ENCODE peak calls at places on chromosomes 16 and 17, in four cellular contexts. P, H, A and X are unnamed samples.

GRCh38 chr16:27795992-27796614 is 246.2 kb downstream of the KATNIP start:
- DNase-seq in P (no peak), A (peak; percentile 79), H (peak; percentile 34), X (no peak)

GRCh38 chr17:50689956-50690886 is 17.5 kb downstream of the ANKRD40 start:
- DNase-seq in H (no peak), P (no peak), A (peak; percentile 75), X (no peak)

GRCh38 chr17:43648916-43649315 is 12.8 kb downstream of the MEOX1 start:
- DNase-seq in P (no peak), A (no peak), H (no peak), X (no peak)

GRCh38 chr16:83308414-83308813 is 499.4 kb upstream of the HSBP1 start:
- DNase-seq in P (no peak), H (no peak), A (no peak), X (no peak)

GRCh38 chr17:48632579-48633265 is 6.6 kb upstream of the HOXB9 start:
- DNase-seq in A (no peak), P (no peak), H (peak; percentile 30), X (no peak)

GRCh38 chr16:72424776-72425175 is 252.8 kb upstream of the PMFBP1 start:
- DNase-seq in P (no peak), A (no peak), H (no peak), X (no peak)

GRCh38 chr17:41645371-41646063 is 21.1 kb upstream of the KRT17 start:
- DNase-seq in P (no peak), A (no peak), H (no peak), X (no peak)

GRCh38 chr17:40487371-40488020 is 13.9 kb downstream of the TNS4 start:
- DNase-seq in P (no peak), A (no peak), H (no peak), X (no peak)

GRCh38 chr16:67663877-67664222 is 2.7 kb downstream of the ENKD1 start:
- DNase-seq in P (no peak), A (no peak), H (no peak), X (no peak)

GRCh38 chr17:75271233-75271954 is 363 bp upstream of the MIF4GD start:
- DNase-seq in H (peak; percentile 77), P (no peak), A (peak; percentile 99), X (no peak)

GRCh38 chr17:76585048-76585648 is 512 bp downstream of the ST6GALNAC2 start:
- DNase-seq in P (no peak), H (peak; percentile 42), A (peak; percentile 84), X (no peak)

GRCh38 chr17:71110326-71110725 is 941.0 kb downstream of the KCNJ2 start:
- DNase-seq in H (no peak), P (no peak), A (no peak), X (peak; percentile 48)

GRCh38 chr16:4846503-4846900 is 586 bp downstream of the GLYR1 start:
- DNase-seq in P (peak; percentile 23), A (no peak), H (peak; percentile 79), X (no peak)

GRCh38 chr16:83577201-83577600 is 230.6 kb upstream of the HSBP1 start:
- DNase-seq in P (no peak), A (no peak), H (no peak), X (no peak)

GRCh38 chr16:49598386-49599170 is 225.0 kb downstream of the C16orf78 start:
- DNase-seq in A (peak; percentile 12), H (no peak), P (no peak), X (no peak)

GRCh38 chr16:48949636-48950035 is 332.0 kb downstream of the CBLN1 start:
- DNase-seq in A (no peak), P (no peak), H (no peak), X (no peak)

GRCh38 chr16:28189237-28189636 is 22.5 kb downstream of the XPO6 start:
- DNase-seq in P (no peak), A (no peak), H (peak; percentile 24), X (no peak)

GRCh38 chr16:4290236-4290830 is 17.5 kb upstream of the TFAP4 start:
- DNase-seq in H (no peak), P (no peak), A (peak; percentile 41), X (no peak)

GRCh38 chr16:54879681-54880080 is 51.0 kb upstream of the IRX5 start:
- DNase-seq in A (no peak), P (no peak), H (no peak), X (no peak)

GRCh38 chr16:80637621-80638020 is 96.8 kb downstream of the DYNLRB2 start:
- DNase-seq in H (no peak), P (no peak), A (no peak), X (no peak)

GRCh38 chr17:7897090-7897489 is 8.5 kb downstream of the CHD3 start:
- DNase-seq in H (no peak), A (no peak), P (no peak), X (no peak)

GRCh38 chr17:51013322-51013721 is 107.3 kb downstream of the SPAG9 start:
- DNase-seq in H (no peak), P (no peak), A (no peak), X (no peak)

GRCh38 chr16:515963-516226 is 11.6 kb upstream of the CAPN15 start:
- DNase-seq in P (no peak), H (no peak), A (no peak), X (no peak)

GRCh38 chr16:54194008-54194731 is 92.4 kb downstream of the IRX3 start:
- DNase-seq in P (no peak), A (peak; percentile 76), H (peak; percentile 44), X (no peak)

GRCh38 chr17:80890551-80890930 is 101.1 kb upstream of the CHMP6 start:
- DNase-seq in A (no peak), P (no peak), H (no peak), X (no peak)

GRCh38 chr17:69812240-69812837 is 262.7 kb upstream of the KCNJ16 start:
- DNase-seq in H (no peak), A (no peak), P (no peak), X (peak; percentile 14)

GRCh38 chr17:10295728-10296343 is 77.0 kb downstream of the MYH13 start:
- DNase-seq in H (peak; percentile 64), P (no peak), A (peak; percentile 81), X (no peak)

GRCh38 chr17:37710344-37710886 is 34.4 kb downstream of the HNF1B start:
- DNase-seq in H (peak; percentile 96), A (peak; percentile 77), P (no peak), X (no peak)

GRCh38 chr17:29760279-29760721 is 137.6 kb upstream of the CORO6 start:
- DNase-seq in H (no peak), P (no peak), A (peak; percentile 29), X (no peak)

GRCh38 chr16:84228321-84228838 is 11.4 kb downstream of the KCNG4 start:
- DNase-seq in P (peak; percentile 57), A (peak; percentile 92), H (peak; percentile 23), X (peak; percentile 82)

GRCh38 chr17:72183194-72183685 is 62.4 kb downstream of the SOX9 start:
- DNase-seq in H (no peak), A (no peak), P (no peak), X (no peak)

GRCh38 chr17:27069842-27070508 is 223.9 kb upstream of the WSB1 start:
- DNase-seq in A (no peak), H (no peak), P (no peak), X (no peak)

GRCh38 chr16:79970551-79971236 is 370.2 kb upstream of the MAF start:
- DNase-seq in P (no peak), H (peak; percentile 20), A (no peak), X (no peak)

GRCh38 chr17:64507418-64507766 is 615 bp downstream of the CEP95 start:
- DNase-seq in P (peak; percentile 43), H (peak; percentile 44), A (peak; percentile 51), X (no peak)

GRCh38 chr16:31411024-31411845 is 16.9 kb downstream of the COX6A2 start:
- DNase-seq in A (no peak), P (no peak), H (no peak), X (no peak)

GRCh38 chr17:40614431-40615294 is 33.0 kb downstream of the SMARCE1 start:
- DNase-seq in P (no peak), A (no peak), H (no peak), X (no peak)

GRCh38 chr17:9763643-9764042 is 27.7 kb downstream of the DHRS7C start:
- DNase-seq in A (no peak), H (no peak), P (no peak), X (no peak)

GRCh38 chr16:19888834-19889233 is 4.2 kb upstream of the GPRC5B start:
- DNase-seq in A (no peak), H (no peak), P (no peak), X (no peak)

GRCh38 chr17:58415371-58416055 is 1.8 kb downstream of the RNF43 start:
- DNase-seq in H (peak; percentile 49), A (peak; percentile 13), P (no peak), X (no peak)
- H3K4me3 ChIP-seq in H (peak overlapping the region; percentile 36), A (no peak overlapping the region), P (no peak overlapping the region), X (no peak overlapping the region)

GRCh38 chr17:1591474-1592090 is 29.0 kb upstream of the PITPNA start:
- DNase-seq in A (peak; percentile 66), P (no peak), H (no peak), X (no peak)

GRCh38 chr17:1590031-1590746 is 27.6 kb upstream of the PITPNA start:
- DNase-seq in H (peak; percentile 85), P (peak; percentile 45), A (peak; percentile 65), X (no peak)

GRCh38 chr17:1588781-1589585 is 26.4 kb upstream of the PITPNA start:
- DNase-seq in H (no peak), P (no peak), A (peak; percentile 68), X (no peak)

GRCh38 chr17:1592751-1593629 is 30.4 kb upstream of the PITPNA start:
- DNase-seq in H (peak; percentile 90), A (peak; percentile 62), P (no peak), X (no peak)

DNA sequence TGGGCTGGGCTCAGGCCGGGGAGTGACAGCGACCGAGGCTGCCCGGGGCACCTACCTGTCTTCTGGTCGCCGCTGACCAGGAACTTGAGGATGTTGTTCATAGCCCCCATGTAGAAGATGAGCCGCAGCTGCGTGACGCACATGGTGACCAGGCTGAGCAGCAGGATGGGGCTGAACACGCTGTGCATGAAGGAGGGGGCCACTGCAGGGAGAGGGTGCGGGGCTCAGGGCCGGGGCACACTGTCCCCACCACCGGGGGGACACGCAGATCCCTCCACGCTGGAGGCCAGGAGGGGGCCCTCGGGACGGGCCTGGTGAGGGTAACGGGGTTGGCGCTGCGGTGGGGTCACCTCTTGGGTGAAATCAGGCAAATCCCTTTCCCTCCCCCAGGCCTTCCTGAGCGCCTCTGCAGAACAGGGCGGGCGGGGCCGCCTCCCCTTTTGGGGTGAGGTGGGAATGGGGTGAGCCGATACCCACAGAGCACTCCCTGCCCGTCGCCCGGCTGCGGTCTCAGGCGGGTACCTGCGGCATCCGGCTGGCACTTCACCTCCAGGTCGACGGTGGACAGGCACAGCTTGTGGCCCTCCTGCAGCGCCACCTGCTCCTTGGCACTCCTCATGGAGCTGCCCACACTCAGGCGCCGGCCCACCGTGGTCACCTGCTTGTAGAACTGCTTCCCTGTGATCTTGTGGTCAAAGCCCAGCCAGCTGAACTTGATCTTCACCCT is 28.3 kb upstream of the PITPNA start:
- DNase-seq in P (no peak), A (peak; percentile 71), H (no peak), X (no peak)
- H3K4me3 ChIP-seq in P (no peak overlapping the region), A (no peak overlapping the region), H (no peak overlapping the region), X (no peak overlapping the region)

DNA sequence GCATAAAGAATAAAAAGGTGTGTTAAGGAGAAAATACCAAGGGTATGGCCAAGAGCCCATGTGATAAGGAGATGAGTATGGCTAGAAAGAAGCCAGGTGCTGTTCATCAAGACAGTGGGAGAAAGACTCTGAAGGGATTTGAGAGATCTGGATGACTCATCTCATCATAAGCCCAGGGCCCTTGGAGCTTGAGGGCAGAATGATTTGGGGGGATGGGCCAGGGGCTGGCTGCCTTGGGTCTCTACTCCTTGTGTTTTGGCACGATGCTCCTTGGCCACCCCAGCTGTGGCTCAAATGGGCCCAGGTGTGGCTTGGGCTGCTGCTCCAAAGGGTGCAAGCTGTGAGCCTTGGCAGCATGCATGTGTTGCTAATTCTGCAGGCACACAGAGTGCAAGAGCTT is 14.5 kb upstream of the TNFRSF13B start:
- DNase-seq in H (no peak), A (peak; percentile 39), P (no peak), X (no peak)
- H3K4me3 ChIP-seq in H (no peak overlapping the region), A (no peak overlapping the region), P (no peak overlapping the region), X (no peak overlapping the region)

GRCh38 chr16:57416084-57416483 is 11.5 kb downstream of the CCL17 start:
- DNase-seq in P (no peak), H (no peak), A (no peak), X (no peak)
- H3K4me3 ChIP-seq in P (no peak overlapping the region), H (no peak overlapping the region), A (no peak overlapping the region), X (no peak overlapping the region)